ENCODE peak calls at places on chromosomes 13 and 19, in nine cellular contexts. E, K, N, M, R, V, U, F and Q are unnamed samples.
A peak's percentile ranks its signal among the peaks of the same experiment; 100 is the strongest.

GRCh38 chr19:1864480-1865171 is 1.2 kb upstream of the KLF16 start:
- DNase-seq in N (peak; percentile 65), M (no peak), R (no peak), F (peak; percentile 84), E (no peak), V (no peak), U (no peak), K (peak; percentile 50), Q (no peak)

GRCh38 chr13:67048084-67048792 is 181.9 kb downstream of the PCDH9 start:
- DNase-seq in M (no peak), E (no peak), K (no peak), V (peak; percentile 43), F (no peak), N (no peak), U (no peak), R (peak; percentile 70), Q (peak; percentile 34)

GRCh38 chr19:30784850-30785459 is 412.8 kb downstream of the ZNF536 start:
- DNase-seq in N (no peak), U (peak; percentile 39), F (peak; percentile 44), E (peak; percentile 59), K (peak; percentile 12), V (no peak), M (peak; percentile 10), R (no peak), Q (no peak)

GRCh38 chr13:93755341-93755740 is 528.7 kb downstream of the GPC6 start:
- DNase-seq in K (no peak), F (no peak), U (no peak), E (no peak), V (no peak), M (no peak), N (no peak), R (no peak), Q (no peak)

GRCh38 chr19:7844951-7845350 is 14.9 kb downstream of the EVI5L start:
- DNase-seq in U (no peak), V (no peak), N (no peak), E (no peak), M (no peak), K (no peak), F (no peak), R (no peak), Q (no peak)

GRCh38 chr19:12126707-12127106 is 13.4 kb downstream of the ZNF20 start:
- DNase-seq in E (no peak), M (no peak), F (no peak), K (no peak), R (no peak), N (no peak), V (no peak), U (no peak), Q (no peak)

GRCh38 chr19:11736696-11737095 is 2.0 kb downstream of the ZNF823 start:
- DNase-seq in N (no peak), E (peak; percentile 63), F (peak; percentile 41), R (no peak), U (no peak), K (peak; percentile 24), M (no peak), V (no peak), Q (no peak)

GRCh38 chr13:102555914-102556553 is 40.8 kb upstream of the TPP2 start:
- DNase-seq in N (no peak), M (no peak), R (peak; percentile 6), K (peak; percentile 33), U (no peak), F (no peak), V (peak; percentile 83), E (no peak), Q (no peak)

GRCh38 chr19:7970716-7971448 is 27.4 kb upstream of the TIMM44 start:
- DNase-seq in R (no peak), F (no peak), M (no peak), V (peak; percentile 21), E (no peak), K (no peak), N (no peak), U (peak; percentile 29), Q (no peak)

GRCh38 chr19:51127755-51128154 is 3.0 kb downstream of the SIGLEC9 start:
- DNase-seq in N (no peak), E (peak; percentile 76), M (no peak), U (no peak), R (peak; percentile 5), F (peak; percentile 41), V (no peak), K (peak; percentile 36), Q (no peak)

GRCh38 chr13:103078145-103078544 is 11.9 kb upstream of the SLC10A2 start:
- DNase-seq in N (no peak), V (no peak), E (no peak), R (no peak), K (no peak), F (no peak), M (no peak), U (no peak), Q (no peak)

GRCh38 chr13:96297360-96297759 is 207.5 kb downstream of the HS6ST3 start:
- DNase-seq in M (no peak), F (no peak), E (no peak), N (no peak), V (no peak), U (no peak), K (no peak), R (no peak), Q (no peak)

GRCh38 chr13:29049524-29049923 is 229.4 kb downstream of the MTUS2 start:
- DNase-seq in E (no peak), R (no peak), K (no peak), N (no peak), F (no peak), V (no peak), U (no peak), M (no peak), Q (no peak)

GRCh38 chr19:4393947-4394590 is 6.3 kb downstream of the SH3GL1 start:
- DNase-seq in K (no peak), F (no peak), N (no peak), E (no peak), M (no peak), V (no peak), R (no peak), U (no peak), Q (no peak)

GRCh38 chr19:52554216-52554971 is 15.7 kb upstream of the ZNF701 start:
- DNase-seq in M (no peak), E (no peak), V (no peak), K (no peak), F (no peak), R (no peak), U (no peak), N (no peak), Q (no peak)

GRCh38 chr13:36146513-36147276 is 15.5 kb upstream of the DCLK1 start:
- DNase-seq in E (no peak), U (no peak), V (no peak), N (no peak), F (no peak), K (no peak), R (no peak), M (no peak), Q (no peak)

GRCh38 chr13:84470528-84470927 is 588.3 kb upstream of the SLITRK1 start:
- DNase-seq in R (no peak), E (no peak), M (no peak), K (no peak), N (no peak), U (no peak), F (no peak), V (no peak), Q (no peak)

GRCh38 chr19:5719274-5719960 is 529 bp downstream of the LONP1 start:
- DNase-seq in K (peak; percentile 40), M (peak; percentile 18), N (peak; percentile 22), V (no peak), R (no peak), E (no peak), U (no peak), F (no peak), Q (no peak)

GRCh38 chr13:32092471-32092870 is 60.9 kb downstream of the FRY start:
- DNase-seq in E (no peak), M (no peak), U (peak; percentile 25), F (no peak), R (no peak), N (no peak), K (no peak), V (no peak), Q (no peak)

GRCh38 chr13:99196466-99197256 is 4.0 kb upstream of the UBAC2 start:
- DNase-seq in M (no peak), K (peak; percentile 66), R (no peak), N (peak; percentile 36), E (no peak), V (no peak), U (no peak), F (no peak), Q (no peak)

GRCh38 chr13:39536906-39537305 is 66.1 kb downstream of the LHFPL6 start:
- DNase-seq in K (no peak), F (no peak), V (no peak), E (no peak), R (no peak), N (no peak), M (no peak), U (no peak), Q (no peak)

GRCh38 chr19:38433268-38433733 is at the start of gene RYR1:
- DNase-seq in E (no peak), V (no peak), R (no peak), M (no peak), K (no peak), F (peak; percentile 59), N (no peak), U (peak; percentile 61), Q (no peak)

GRCh38 chr13:48400820-48401219 is 12.1 kb downstream of the LPAR6 start:
- DNase-seq in V (no peak), U (no peak), M (no peak), F (no peak), N (no peak), K (peak; percentile 83), E (no peak), R (peak; percentile 57), Q (peak; percentile 51)

GRCh38 chr19:44677019-44677809 is 5.9 kb downstream of the CEACAM19 start:
- DNase-seq in N (no peak), K (peak; percentile 5), R (no peak), E (no peak), U (no peak), F (no peak), V (peak; percentile 3), M (no peak), Q (peak; percentile 42)

GRCh38 chr13:99014391-99014988 is 36.6 kb upstream of the DOCK9 start:
- DNase-seq in V (no peak), K (no peak), F (no peak), R (no peak), E (no peak), M (no peak), N (no peak), U (no peak), Q (no peak)

GRCh38 chr19:47691090-47691489 is 22.1 kb upstream of the EHD2 start:
- DNase-seq in K (no peak), F (no peak), R (no peak), U (no peak), V (no peak), M (no peak), N (no peak), E (no peak), Q (no peak)

GRCh38 chr19:5349041-5349440 is 8.4 kb upstream of the PTPRS start:
- DNase-seq in K (no peak), M (no peak), F (no peak), N (no peak), E (no peak), R (no peak), U (no peak), V (no peak), Q (no peak)

GRCh38 chr19:49884109-49884508 is 6.6 kb downstream of the TBC1D17 start:
- DNase-seq in V (no peak), U (no peak), E (no peak), R (no peak), N (no peak), K (no peak), M (no peak), F (no peak), Q (no peak)

GRCh38 chr13:103799028-103799427 is 732.8 kb upstream of the SLC10A2 start:
- DNase-seq in U (no peak), R (no peak), K (no peak), M (no peak), V (no peak), E (no peak), F (no peak), N (no peak), Q (no peak)

GRCh38 chr13:95644611-95645052 is at the start of gene DZIP1:
- DNase-seq in F (peak; percentile 84), N (no peak), U (peak; percentile 90), V (peak; percentile 77), R (peak; percentile 63), K (no peak), E (peak; percentile 84), M (no peak), Q (no peak)

GRCh38 chr13:40961224-40961623 is 57.9 kb downstream of the ELF1 start:
- DNase-seq in V (no peak), E (no peak), F (no peak), U (no peak), N (no peak), K (peak; percentile 96), M (no peak), R (no peak), Q (no peak)